ENCODE peak calls at places on chromosomes 13 and 19, in five cellular contexts. One of them, this sample, is unnamed.

GRCh38 chr13:112102243-112102642 is 35.3 kb downstream of the SOX1 start:
- DNase-seq in stimulated activated CD4-positive, alpha-beta T cell treated with anti-CD3 and anti-CD28 coated beads, Interleukin-1b, Interleukin-23, amount 100 ng/mL, for 48 hours: no peak
- DNase-seq in astrocyte of the hippocampus: peak
- DNase-seq in HL-60: no peak
- DNase-seq in lower leg skin: no peak
- DNase-seq in this sample: peak

GRCh38 chr19:7870571-7871279 is 3.5 kb downstream of the PRR36 start:
- DNase-seq in stimulated activated CD4-positive, alpha-beta T cell treated with anti-CD3 and anti-CD28 coated beads, Interleukin-1b, Interleukin-23, amount 100 ng/mL, for 48 hours: peak
- DNase-seq in astrocyte of the hippocampus: peak
- DNase-seq in HL-60: no peak
- DNase-seq in lower leg skin: peak
- DNase-seq in this sample: no peak

GRCh38 chr19:21022996-21023395 is 2.5 kb downstream of the ZNF430 start:
- DNase-seq in stimulated activated CD4-positive, alpha-beta T cell treated with anti-CD3 and anti-CD28 coated beads, Interleukin-1b, Interleukin-23, amount 100 ng/mL, for 48 hours: peak
- DNase-seq in astrocyte of the hippocampus: peak
- DNase-seq in HL-60: no peak
- DNase-seq in lower leg skin: no peak
- DNase-seq in this sample: no peak

GRCh38 chr13:42525035-42525504 is 48.9 kb upstream of the TNFSF11 start:
- DNase-seq in stimulated activated CD4-positive, alpha-beta T cell treated with anti-CD3 and anti-CD28 coated beads, Interleukin-1b, Interleukin-23, amount 100 ng/mL, for 48 hours: no peak
- DNase-seq in astrocyte of the hippocampus: peak
- DNase-seq in HL-60: no peak
- DNase-seq in lower leg skin: no peak
- DNase-seq in this sample: no peak

GRCh38 chr13:20995245-20995829 is 66.0 kb downstream of the LATS2 start:
- DNase-seq in stimulated activated CD4-positive, alpha-beta T cell treated with anti-CD3 and anti-CD28 coated beads, Interleukin-1b, Interleukin-23, amount 100 ng/mL, for 48 hours: no peak
- DNase-seq in astrocyte of the hippocampus: no peak
- DNase-seq in HL-60: no peak
- DNase-seq in lower leg skin: no peak
- DNase-seq in this sample: no peak

GRCh38 chr19:31784631-31785237 is 435.5 kb upstream of the TSHZ3 start:
- DNase-seq in stimulated activated CD4-positive, alpha-beta T cell treated with anti-CD3 and anti-CD28 coated beads, Interleukin-1b, Interleukin-23, amount 100 ng/mL, for 48 hours: no peak
- DNase-seq in astrocyte of the hippocampus: peak
- DNase-seq in HL-60: no peak
- DNase-seq in lower leg skin: no peak
- DNase-seq in this sample: no peak

GRCh38 chr13:31790992-31791391 is 51.7 kb downstream of the RXFP2 start:
- DNase-seq in stimulated activated CD4-positive, alpha-beta T cell treated with anti-CD3 and anti-CD28 coated beads, Interleukin-1b, Interleukin-23, amount 100 ng/mL, for 48 hours: no peak
- DNase-seq in astrocyte of the hippocampus: peak
- DNase-seq in HL-60: no peak
- DNase-seq in lower leg skin: no peak
- DNase-seq in this sample: no peak

GRCh38 chr19:6055013-6055795 is 55.1 kb downstream of the RFX2 start:
- DNase-seq in stimulated activated CD4-positive, alpha-beta T cell treated with anti-CD3 and anti-CD28 coated beads, Interleukin-1b, Interleukin-23, amount 100 ng/mL, for 48 hours: no peak
- DNase-seq in astrocyte of the hippocampus: no peak
- DNase-seq in HL-60: no peak
- DNase-seq in lower leg skin: no peak
- DNase-seq in this sample: no peak

GRCh38 chr19:35351441-35352176 is 3.9 kb downstream of the FFAR1 start:
- DNase-seq in stimulated activated CD4-positive, alpha-beta T cell treated with anti-CD3 and anti-CD28 coated beads, Interleukin-1b, Interleukin-23, amount 100 ng/mL, for 48 hours: no peak
- DNase-seq in astrocyte of the hippocampus: no peak
- DNase-seq in HL-60: no peak
- DNase-seq in lower leg skin: no peak
- DNase-seq in this sample: no peak

GRCh38 chr19:43441736-43442135 is 23.7 kb downstream of the LYPD3 start:
- DNase-seq in stimulated activated CD4-positive, alpha-beta T cell treated with anti-CD3 and anti-CD28 coated beads, Interleukin-1b, Interleukin-23, amount 100 ng/mL, for 48 hours: no peak
- DNase-seq in astrocyte of the hippocampus: no peak
- DNase-seq in HL-60: no peak
- DNase-seq in lower leg skin: no peak
- DNase-seq in this sample: no peak

GRCh38 chr13:35714588-35714987 is 238.1 kb upstream of the MAB21L1 start:
- DNase-seq in stimulated activated CD4-positive, alpha-beta T cell treated with anti-CD3 and anti-CD28 coated beads, Interleukin-1b, Interleukin-23, amount 100 ng/mL, for 48 hours: no peak
- DNase-seq in astrocyte of the hippocampus: no peak
- DNase-seq in HL-60: no peak
- DNase-seq in lower leg skin: no peak
- DNase-seq in this sample: no peak

This sample was measured in tibial artery.